ENCODE peak calls at places on chromosomes 12 and 14, in five cellular contexts. One of them, this sample, is unnamed.

GRCh38 chr12:1966561-1967211 is 37.6 kb downstream of the DCP1B start:
- DNase-seq in K562: no peak
- DNase-seq in SK-N-SH: no peak
- DNase-seq in HCT116: no peak
- DNase-seq in GM12878: no peak
- DNase-seq in this sample: no peak

GRCh38 chr12:93783827-93784226 is 106.7 kb downstream of the CRADD start:
- DNase-seq in K562: no peak
- DNase-seq in SK-N-SH: peak
- DNase-seq in HCT116: no peak
- DNase-seq in GM12878: no peak
- DNase-seq in this sample: no peak

GRCh38 chr14:92539875-92540274 is 26.3 kb downstream of the RIN3 start:
- DNase-seq in K562: no peak
- DNase-seq in SK-N-SH: no peak
- DNase-seq in HCT116: no peak
- DNase-seq in GM12878: no peak
- DNase-seq in this sample: no peak

GRCh38 chr14:95645016-95645996 is 40.9 kb upstream of the TCL1B start:
- DNase-seq in K562: peak
- DNase-seq in SK-N-SH: no peak
- DNase-seq in HCT116: no peak
- DNase-seq in GM12878: no peak
- DNase-seq in this sample: no peak

GRCh38 chr12:2082321-2082720 is 29.5 kb downstream of the CACNA1C start:
- DNase-seq in K562: no peak
- DNase-seq in SK-N-SH: no peak
- DNase-seq in HCT116: no peak
- DNase-seq in GM12878: no peak
- DNase-seq in this sample: no peak

GRCh38 chr14:102499401-102500189 is 10.0 kb downstream of the ANKRD9 start:
- DNase-seq in K562: no peak
- DNase-seq in SK-N-SH: no peak
- DNase-seq in HCT116: no peak
- DNase-seq in GM12878: no peak
- DNase-seq in this sample: no peak

GRCh38 chr14:89869606-89870005 is 84.9 kb downstream of the EFCAB11 start:
- DNase-seq in K562: no peak
- DNase-seq in SK-N-SH: no peak
- DNase-seq in HCT116: no peak
- DNase-seq in GM12878: no peak
- DNase-seq in this sample: no peak

GRCh38 chr12:6632026-6632978 is 3.5 kb downstream of the LPAR5 start:
- DNase-seq in K562: no peak
- DNase-seq in SK-N-SH: peak
- DNase-seq in HCT116: no peak
- DNase-seq in GM12878: peak
- DNase-seq in this sample: no peak

GRCh38 chr12:120067084-120067869 is 49.3 kb downstream of the RAB35 start:
- DNase-seq in K562: no peak
- DNase-seq in SK-N-SH: no peak
- DNase-seq in HCT116: no peak
- DNase-seq in GM12878: no peak
- DNase-seq in this sample: no peak

GRCh38 chr12:33830070-33830469 is 192.2 kb upstream of the ALG10 start:
- DNase-seq in K562: no peak
- DNase-seq in SK-N-SH: no peak
- DNase-seq in HCT116: no peak
- DNase-seq in GM12878: no peak
- DNase-seq in this sample: no peak

GRCh38 chr14:74065746-74066575 is 18.3 kb downstream of the ALDH6A1 start:
- DNase-seq in K562: no peak
- DNase-seq in SK-N-SH: no peak
- DNase-seq in HCT116: no peak
- DNase-seq in GM12878: no peak
- DNase-seq in this sample: no peak

GRCh38 chr12:132501189-132501940 is 11.4 kb downstream of the FBRSL1 start:
- DNase-seq in K562: peak
- DNase-seq in SK-N-SH: no peak
- DNase-seq in HCT116: no peak
- DNase-seq in GM12878: no peak
- DNase-seq in this sample: no peak

GRCh38 chr12:120488057-120488660 is 7.8 kb upstream of the DYNLL1 start:
- DNase-seq in K562: peak
- DNase-seq in SK-N-SH: no peak
- DNase-seq in HCT116: no peak
- DNase-seq in GM12878: no peak
- DNase-seq in this sample: no peak

GRCh38 chr14:94132285-94132887 is 3.0 kb upstream of the IFI27L2 start:
- DNase-seq in K562: no peak
- DNase-seq in SK-N-SH: peak
- DNase-seq in HCT116: peak
- DNase-seq in GM12878: no peak
- DNase-seq in this sample: peak

GRCh38 chr12:71045781-71046180 is 112.0 kb downstream of the TSPAN8 start:
- DNase-seq in K562: no peak
- DNase-seq in SK-N-SH: no peak
- DNase-seq in HCT116: no peak
- DNase-seq in GM12878: no peak
- DNase-seq in this sample: no peak

GRCh38 chr14:104855532-104856090 is 9.5 kb upstream of the CEP170B start:
- DNase-seq in K562: no peak
- DNase-seq in SK-N-SH: peak
- DNase-seq in HCT116: no peak
- DNase-seq in GM12878: no peak
- DNase-seq in this sample: no peak

GRCh38 chr14:51432302-51432948 is 192.4 kb downstream of the TMX1 start:
- DNase-seq in K562: no peak
- DNase-seq in SK-N-SH: peak
- DNase-seq in HCT116: no peak
- DNase-seq in GM12878: no peak
- DNase-seq in this sample: no peak

GRCh38 chr14:45201908-45202307 is 51.1 kb downstream of the MIS18BP1 start:
- DNase-seq in K562: peak
- DNase-seq in SK-N-SH: peak
- DNase-seq in HCT116: no peak
- DNase-seq in GM12878: no peak
- DNase-seq in this sample: no peak

GRCh38 chr12:114743799-114744198 is 59.8 kb upstream of the TBX3 start:
- DNase-seq in K562: no peak
- DNase-seq in SK-N-SH: no peak
- DNase-seq in HCT116: no peak
- DNase-seq in GM12878: no peak
- DNase-seq in this sample: no peak

GRCh38 chr14:63642229-63642611 is 549 bp upstream of the WDR89 start:
- DNase-seq in K562: peak
- DNase-seq in SK-N-SH: peak
- DNase-seq in HCT116: peak
- DNase-seq in GM12878: peak
- DNase-seq in this sample: peak

GRCh38 chr12:25041006-25041741 is 92.3 kb upstream of the BCAT1 start:
- DNase-seq in K562: no peak
- DNase-seq in SK-N-SH: no peak
- DNase-seq in HCT116: no peak
- DNase-seq in GM12878: no peak
- DNase-seq in this sample: no peak

GRCh38 chr12:45763381-45763780 is 33.9 kb downstream of the ARID2 start:
- DNase-seq in K562: no peak
- DNase-seq in SK-N-SH: no peak
- DNase-seq in HCT116: no peak
- DNase-seq in GM12878: no peak
- DNase-seq in this sample: no peak

GRCh38 chr14:103395245-103395644 is 10.0 kb downstream of the MARK3 start:
- DNase-seq in K562: no peak
- DNase-seq in SK-N-SH: no peak
- DNase-seq in HCT116: no peak
- DNase-seq in GM12878: no peak
- DNase-seq in this sample: no peak

GRCh38 chr12:34218193-34219045 is 196.1 kb downstream of the ALG10 start:
- DNase-seq in K562: peak
- DNase-seq in SK-N-SH: peak
- DNase-seq in HCT116: peak
- DNase-seq in GM12878: peak
- DNase-seq in this sample: peak

GRCh38 chr12:118150625-118151024 is 14.7 kb downstream of the PEBP1 start:
- DNase-seq in K562: no peak
- DNase-seq in SK-N-SH: no peak
- DNase-seq in HCT116: no peak
- DNase-seq in GM12878: no peak
- DNase-seq in this sample: no peak

GRCh38 chr12:118148287-118148686 is 12.4 kb downstream of the PEBP1 start:
- DNase-seq in K562: no peak
- DNase-seq in SK-N-SH: no peak
- DNase-seq in HCT116: no peak
- DNase-seq in GM12878: no peak
- DNase-seq in this sample: no peak

GRCh38 chr12:118144499-118144898 is 8.6 kb downstream of the PEBP1 start:
- DNase-seq in K562: no peak
- DNase-seq in SK-N-SH: no peak
- DNase-seq in HCT116: no peak
- DNase-seq in GM12878: no peak
- DNase-seq in this sample: no peak

GRCh38 chr12:118145113-118145797 is 9.3 kb downstream of the PEBP1 start:
- DNase-seq in K562: no peak
- DNase-seq in SK-N-SH: no peak
- DNase-seq in HCT116: no peak
- DNase-seq in GM12878: no peak
- DNase-seq in this sample: no peak

GRCh38 chr12:118145798-118146156 is 9.9 kb downstream of the PEBP1 start:
- DNase-seq in K562: no peak
- DNase-seq in SK-N-SH: no peak
- DNase-seq in HCT116: no peak
- DNase-seq in GM12878: no peak
- DNase-seq in this sample: no peak
- TF ChIP-seq JUND in K562: no peak
- TF ChIP-seq JUND in SK-N-SH: no peak
- TF ChIP-seq JUND in HCT116: no peak
- TF ChIP-seq JUND in GM12878: no peak
- TF ChIP-seq JUND in this sample: no peak

GRCh38 chr12:113528606-113529005 is 56.9 kb upstream of the LHX5 start:
- DNase-seq in K562: no peak
- DNase-seq in SK-N-SH: no peak
- DNase-seq in HCT116: no peak
- DNase-seq in GM12878: no peak
- DNase-seq in this sample: no peak
- TF ChIP-seq JUND in K562: no peak
- TF ChIP-seq JUND in SK-N-SH: no peak
- TF ChIP-seq JUND in HCT116: no peak
- TF ChIP-seq JUND in GM12878: no peak
- TF ChIP-seq JUND in this sample: no peak

DNA sequence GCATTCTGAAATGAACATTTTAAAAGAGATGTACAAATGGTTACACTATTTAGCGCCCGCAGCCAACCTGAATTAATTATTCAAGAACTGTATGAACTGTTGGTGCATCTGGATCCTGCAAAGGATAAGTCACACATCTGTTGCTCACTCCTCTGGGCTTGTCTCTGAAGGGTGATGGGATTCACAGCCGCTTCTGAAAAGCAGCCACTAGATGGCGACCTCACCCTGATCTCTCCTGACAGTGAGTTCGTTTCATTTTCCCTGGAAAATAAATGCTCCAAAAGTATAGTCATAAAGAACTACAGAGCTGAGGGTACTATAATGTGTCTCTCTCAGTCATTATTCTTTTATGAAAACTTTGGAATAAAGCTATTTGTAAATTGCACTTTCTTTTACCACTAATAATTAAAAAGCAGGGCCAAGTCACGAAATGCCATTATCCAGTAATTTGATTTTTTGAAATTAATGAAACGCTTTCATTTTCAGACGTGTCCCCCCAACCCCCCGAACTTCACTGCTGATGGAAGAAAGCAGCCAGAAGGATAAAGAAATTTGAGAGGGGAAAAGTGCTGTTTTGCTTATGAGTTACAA is 789.6 kb downstream of the NRXN3 start:
- DNase-seq in K562: peak
- DNase-seq in SK-N-SH: peak
- DNase-seq in HCT116: peak
- DNase-seq in GM12878: no peak
- DNase-seq in this sample: peak
- TF ChIP-seq JUND in K562: no peak
- TF ChIP-seq JUND in SK-N-SH: no peak
- TF ChIP-seq JUND in HCT116: no peak
- TF ChIP-seq JUND in GM12878: no peak
- TF ChIP-seq JUND in this sample: no peak

DNA sequence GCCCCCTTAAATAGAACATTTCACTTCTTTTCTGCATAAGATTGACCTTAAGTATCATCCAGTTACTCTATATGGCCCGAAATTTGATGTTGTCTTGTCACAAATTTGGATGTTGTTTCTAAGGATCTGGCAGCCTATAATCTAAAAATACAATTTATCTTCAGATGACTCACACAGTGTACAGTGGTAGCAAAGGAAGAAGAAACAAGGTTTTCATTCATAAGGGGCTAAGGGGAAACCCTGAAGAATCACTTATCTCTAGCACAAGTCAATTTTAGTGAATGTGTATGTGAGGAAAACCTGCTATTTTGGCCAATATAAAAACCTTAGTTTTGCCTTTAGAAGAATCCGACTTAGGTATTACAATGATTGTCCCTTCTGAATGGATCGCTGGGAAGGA is 606.3 kb upstream of the LRFN5 start:
- DNase-seq in K562: no peak
- DNase-seq in SK-N-SH: no peak
- DNase-seq in HCT116: no peak
- DNase-seq in GM12878: no peak
- DNase-seq in this sample: no peak
- TF ChIP-seq JUND in K562: no peak
- TF ChIP-seq JUND in SK-N-SH: peak
- TF ChIP-seq JUND in HCT116: no peak
- TF ChIP-seq JUND in GM12878: no peak
- TF ChIP-seq JUND in this sample: no peak

GRCh38 chr12:27960822-27961221 is 11.7 kb downstream of the PTHLH start:
- DNase-seq in K562: no peak
- DNase-seq in SK-N-SH: no peak
- DNase-seq in HCT116: no peak
- DNase-seq in GM12878: no peak
- DNase-seq in this sample: no peak
- TF ChIP-seq JUND in K562: no peak
- TF ChIP-seq JUND in SK-N-SH: no peak
- TF ChIP-seq JUND in HCT116: no peak
- TF ChIP-seq JUND in GM12878: no peak
- TF ChIP-seq JUND in this sample: no peak

GRCh38 chr12:104115587-104115975 is 22.4 kb downstream of the NFYB start:
- DNase-seq in K562: no peak
- DNase-seq in SK-N-SH: no peak
- DNase-seq in HCT116: no peak
- DNase-seq in GM12878: no peak
- DNase-seq in this sample: no peak

GRCh38 chr12:104122298-104122697 is 15.7 kb downstream of the NFYB start:
- DNase-seq in K562: no peak
- DNase-seq in SK-N-SH: no peak
- DNase-seq in HCT116: no peak
- DNase-seq in GM12878: no peak
- DNase-seq in this sample: no peak

GRCh38 chr12:104121001-104121400 is 17.0 kb downstream of the NFYB start:
- DNase-seq in K562: no peak
- DNase-seq in SK-N-SH: no peak
- DNase-seq in HCT116: no peak
- DNase-seq in GM12878: no peak
- DNase-seq in this sample: no peak
- TF ChIP-seq JUND in K562: no peak
- TF ChIP-seq JUND in SK-N-SH: peak
- TF ChIP-seq JUND in HCT116: no peak
- TF ChIP-seq JUND in GM12878: no peak
- TF ChIP-seq JUND in this sample: no peak

GRCh38 chr14:101113835-101114725 is 210.6 kb upstream of the RTL1 start:
- DNase-seq in K562: no peak
- DNase-seq in SK-N-SH: peak
- DNase-seq in HCT116: no peak
- DNase-seq in GM12878: no peak
- DNase-seq in this sample: no peak
- TF ChIP-seq JUND in K562: no peak
- TF ChIP-seq JUND in SK-N-SH: no peak
- TF ChIP-seq JUND in HCT116: no peak
- TF ChIP-seq JUND in GM12878: no peak
- TF ChIP-seq JUND in this sample: no peak

This sample was measured in T47D.